ENCODE peak calls at places on chromosomes 4 and X, in four cellular contexts. C is suprapubic skin, H is MM.1S, M is breast epithelium. S is an unnamed sample.

GRCh38 chr4:164731827-164732474 is 22.0 kb upstream of the SMIM31 start:
- DNase-seq in C (no peak), H (peak; percentile 40), M (no peak), S (no peak)

GRCh38 chrX:148629435-148629834 is 129.0 kb downstream of the AFF2 start:
- DNase-seq in H (no peak), C (no peak), M (no peak), S (no peak)

GRCh38 chr4:171956678-171957077 is 143.5 kb downstream of the GALNTL6 start:
- DNase-seq in M (no peak), H (no peak), C (no peak), S (no peak)

GRCh38 chr4:157992038-157992706 is 180.7 kb downstream of the GASK1B start:
- DNase-seq in M (no peak), C (no peak), H (peak; percentile 64), S (no peak)

GRCh38 chr4:149409186-149410056 is 406.2 kb downstream of the IQCM start:
- DNase-seq in M (no peak), H (no peak), C (no peak), S (no peak)

GRCh38 chr4:89324671-89325070 is 17.1 kb upstream of the GPRIN3 start:
- DNase-seq in M (no peak), C (no peak), H (peak; percentile 56), S (no peak)

GRCh38 chr4:91212140-91212681 is 1085.0 kb downstream of the CCSER1 start:
- DNase-seq in H (no peak), M (no peak), C (no peak), S (no peak)

GRCh38 chr4:151428346-151428745 is 19.4 kb downstream of the FHIP1A start:
- DNase-seq in M (no peak), H (no peak), C (no peak), S (no peak)

GRCh38 chr4:15420642-15421041 is 7.2 kb upstream of the C1QTNF7 start:
- DNase-seq in M (no peak), H (no peak), C (no peak), S (no peak)

GRCh38 chr4:8850830-8851188 is 20.8 kb downstream of the HMX1 start:
- DNase-seq in C (no peak), M (no peak), H (no peak), S (no peak)

GRCh38 chr4:148774134-148774533 is 331.9 kb upstream of the NR3C2 start:
- DNase-seq in C (no peak), H (no peak), M (no peak), S (no peak)

GRCh38 chr4:182354867-182355266 is 111.7 kb downstream of the TENM3 start:
- DNase-seq in H (no peak), M (no peak), C (no peak), S (no peak)

GRCh38 chr4:116066711-116067245 is 953.4 kb upstream of the NDST4 start:
- DNase-seq in C (no peak), M (no peak), H (no peak), S (no peak)

GRCh38 chr4:36399762-36400353 is 118.4 kb downstream of the DTHD1 start:
- DNase-seq in C (no peak), H (peak; percentile 47), M (no peak), S (peak; percentile 62)

GRCh38 chr4:165631912-165632311 is 241.1 kb upstream of the TLL1 start:
- DNase-seq in M (no peak), C (no peak), H (no peak), S (no peak)

GRCh38 chr4:2946812-2947600 is 16.2 kb downstream of the NOP14 start:
- DNase-seq in M (peak; percentile 43), H (no peak), C (peak; percentile 55), S (no peak)

GRCh38 chrX:134074151-134074550 is 88.8 kb upstream of the GPC3 start:
- DNase-seq in C (no peak), H (no peak), M (no peak), S (no peak)

GRCh38 chr4:6605605-6606004 is 30.6 kb downstream of the MAN2B2 start:
- DNase-seq in M (no peak), C (no peak), H (no peak), S (no peak)

GRCh38 chr4:3699261-3699660 is 66.9 kb upstream of the ADRA2C start:
- DNase-seq in H (no peak), C (no peak), M (no peak), S (no peak)

GRCh38 chr4:134070174-134070573 is 131.4 kb downstream of the PABPC4L start:
- DNase-seq in C (no peak), H (no peak), M (no peak), S (no peak)

GRCh38 chr4:83390965-83391364 is 56.3 kb upstream of the HPSE start:
- DNase-seq in H (no peak), M (no peak), C (no peak), S (no peak)

GRCh38 chr4:141814499-141814898 is 178.1 kb downstream of the IL15 start:
- DNase-seq in H (no peak), M (no peak), C (no peak), S (no peak)

GRCh38 chr4:24686866-24687672 is 102.7 kb upstream of the DHX15 start:
- DNase-seq in H (no peak), C (no peak), M (no peak), S (no peak)

GRCh38 chrX:8987672-8988250 is 46.2 kb downstream of the FAM9B start:
- DNase-seq in H (peak; percentile 86), C (no peak), M (no peak), S (peak; percentile 44)

GRCh38 chr4:69025191-69025998 is 70.9 kb upstream of the UGT2B7 start:
- DNase-seq in C (no peak), H (peak; percentile 23), M (no peak), S (no peak)

GRCh38 chr4:169220854-169221311 is 49.9 kb downstream of the SH3RF1 start:
- DNase-seq in M (no peak), H (no peak), C (no peak), S (no peak)

GRCh38 chr4:131091896-131092295 is 1995.9 kb downstream of the C4orf33 start:
- DNase-seq in M (no peak), C (no peak), H (peak; percentile 79), S (no peak)

GRCh38 chr4:183517781-183518180 is 12.9 kb downstream of the ING2 start:
- DNase-seq in M (no peak), H (no peak), C (no peak), S (no peak)

GRCh38 chr4:118935819-118936218 is 47.2 kb downstream of the SYNPO2 start:
- DNase-seq in H (no peak), M (no peak), C (no peak), S (no peak)

GRCh38 chrX:46446727-46447378 is 98.4 kb downstream of the ZNF674 start:
- DNase-seq in C (peak; percentile 86), M (peak; percentile 75), H (peak; percentile 78), S (peak; percentile 84)

GRCh38 chr4:110632506-110633357 is 9.9 kb upstream of the PITX2 start:
- DNase-seq in H (no peak), M (no peak), C (no peak), S (no peak)

GRCh38 chr4:82599336-82599735 is 37.5 kb upstream of the TMEM150C start:
- DNase-seq in H (no peak), C (no peak), M (no peak), S (no peak)

GRCh38 chr4:14446904-14447303 is 555.4 kb upstream of the CPEB2 start:
- DNase-seq in C (no peak), H (no peak), M (no peak), S (no peak)

GRCh38 chrX:46913710-46914109 is 1.5 kb downstream of the JADE3 start:
- DNase-seq in M (no peak), H (no peak), C (no peak), S (no peak)

GRCh38 chrX:108020631-108021030 is 24.2 kb upstream of the VSIG1 start:
- DNase-seq in C (no peak), H (peak; percentile 26), M (no peak), S (peak; percentile 11)

GRCh38 chrX:23435575-23435974 is 100.9 kb downstream of the PTCHD1 start:
- DNase-seq in M (no peak), H (no peak), C (no peak), S (no peak)

GRCh38 chr4:164313899-164314298 is 440.0 kb upstream of the SMIM31 start:
- DNase-seq in C (no peak), M (no peak), H (no peak), S (no peak)

GRCh38 chr4:23770011-23770410 is 119.8 kb downstream of the PPARGC1A start:
- DNase-seq in C (no peak), M (no peak), H (no peak), S (no peak)

GRCh38 chr4:94564252-94564651 is 112.5 kb downstream of the PDLIM5 start:
- DNase-seq in C (no peak), H (no peak), M (no peak), S (no peak)

GRCh38 chrX:49177338-49177833 is 5.7 kb downstream of the PLP2 start:
- DNase-seq in C (no peak), M (no peak), H (no peak), S (no peak)
- TF ChIP-seq CTCF in C (no peak), M (no peak), H (peak; percentile 14), S (no peak)

GRCh38 chrX:63426519-63426918 is 75.4 kb upstream of the SPIN4 start:
- DNase-seq in C (no peak), H (no peak), M (no peak), S (no peak)
- H3K4me1 ChIP-seq in C (no peaks in the 10 kb centered on the region), H (no peaks in the 10 kb centered on the region), M (no peaks in the 10 kb centered on the region), S (no peaks in the 10 kb centered on the region)

GRCh38 chr4:56908206-56909082 is 744 bp downstream of the REST start:
- DNase-seq in M (no peak), H (peak; percentile 76), C (peak; percentile 82), S (peak; percentile 63)
- TF ChIP-seq CTCF in M (no peak), H (no peak), C (no peak), S (no peak)

GRCh38 chrX:10109695-10110094 is 47.1 kb upstream of the CLCN4 start:
- DNase-seq in M (no peak), C (no peak), H (no peak), S (no peak)
- H3K4me1 ChIP-seq in M (no peaks in the 10 kb centered on the region), C (peaks cover 34% of the 10 kb centered on the region), H (peaks cover 76% of the 10 kb centered on the region), S (peaks cover 76% of the 10 kb centered on the region)

S was measured in CD8-positive, alpha-beta T cell.